ENCODE peak calls at places on chromosomes 2 and 18, in four cellular contexts. V is transverse colon, T is A549, B is sigmoid colon. L is an unnamed sample.

GRCh38 chr2:223102040-223102899 is 50.3 kb downstream of the KCNE4 start:
- DNase-seq in V (no peak), T (no peak), B (no peak), L (no peak)

GRCh38 chr2:220071716-220072115 is 444.3 kb downstream of the SLC4A3 start:
- DNase-seq in V (no peak), T (no peak), B (no peak), L (no peak)

GRCh38 chr2:7022956-7023467 is 105.8 kb downstream of the RNF144A start:
- DNase-seq in V (no peak), T (no peak), B (no peak), L (no peak)

GRCh38 chr2:234996467-234997270 is 44.9 kb downstream of the SH3BP4 start:
- DNase-seq in V (no peak), T (peak), B (peak), L (no peak)

GRCh38 chr2:67524777-67525176 is 127.6 kb downstream of the ETAA1 start:
- DNase-seq in V (no peak), T (no peak), B (no peak), L (no peak)

GRCh38 chr18:25459814-25460213 is 107.8 kb upstream of the ZNF521 start:
- DNase-seq in V (no peak), T (no peak), B (no peak), L (no peak)

GRCh38 chr2:54669677-54670484 is 53.6 kb upstream of the EML6 start:
- DNase-seq in V (peak), T (no peak), B (peak), L (no peak)

GRCh38 chr18:61606759-61607158 is 273.5 kb downstream of the CDH20 start:
- DNase-seq in V (peak), T (peak), B (peak), L (peak)

GRCh38 chr2:216987176-216987809 is 127.4 kb upstream of the TNP1 start:
- DNase-seq in V (no peak), T (no peak), B (peak), L (no peak)

GRCh38 chr2:18804540-18804939 is 215.2 kb upstream of the NT5C1B start:
- DNase-seq in V (no peak), T (no peak), B (no peak), L (no peak)

GRCh38 chr2:218642786-218643185 is 16.6 kb downstream of the ZNF142 start:
- DNase-seq in V (no peak), T (no peak), B (no peak), L (no peak)

GRCh38 chr18:45658756-45659155 is 43.5 kb downstream of the SLC14A2 start:
- DNase-seq in V (no peak), T (no peak), B (no peak), L (no peak)

GRCh38 chr2:55173422-55174020 is 58.6 kb downstream of the CLHC1 start:
- DNase-seq in V (no peak), T (no peak), B (no peak), L (no peak)

GRCh38 chr18:32373995-32374394 is 96.7 kb downstream of the GAREM1 start:
- DNase-seq in V (peak), T (no peak), B (no peak), L (no peak)

GRCh38 chr2:217669831-217670230 is 333.0 kb downstream of the TNS1 start:
- DNase-seq in V (no peak), T (no peak), B (no peak), L (no peak)

GRCh38 chr2:226791056-226791486 is 8.5 kb downstream of the IRS1 start:
- DNase-seq in V (peak), T (no peak), B (peak), L (peak)

GRCh38 chr2:20514596-20515269 is 67.9 kb downstream of the RHOB start:
- DNase-seq in V (peak), T (no peak), B (peak), L (no peak)

GRCh38 chr18:79197531-79197930 is 128.3 kb downstream of the ATP9B start:
- DNase-seq in V (no peak), T (no peak), B (no peak), L (no peak)

GRCh38 chr2:20958176-20958575 is 85.7 kb downstream of the APOB start:
- DNase-seq in V (no peak), T (no peak), B (no peak), L (no peak)

GRCh38 chr2:218125626-218126080 is at the start of gene CXCR2:
- DNase-seq in V (no peak), T (no peak), B (no peak), L (no peak)

GRCh38 chr2:235416816-235417499 is 76.9 kb upstream of the AGAP1 start:
- DNase-seq in V (no peak), T (peak), B (no peak), L (no peak)

GRCh38 chr2:169049142-169049541 is 18.0 kb upstream of the ABCB11 start:
- DNase-seq in V (no peak), T (no peak), B (no peak), L (no peak)

DNA sequence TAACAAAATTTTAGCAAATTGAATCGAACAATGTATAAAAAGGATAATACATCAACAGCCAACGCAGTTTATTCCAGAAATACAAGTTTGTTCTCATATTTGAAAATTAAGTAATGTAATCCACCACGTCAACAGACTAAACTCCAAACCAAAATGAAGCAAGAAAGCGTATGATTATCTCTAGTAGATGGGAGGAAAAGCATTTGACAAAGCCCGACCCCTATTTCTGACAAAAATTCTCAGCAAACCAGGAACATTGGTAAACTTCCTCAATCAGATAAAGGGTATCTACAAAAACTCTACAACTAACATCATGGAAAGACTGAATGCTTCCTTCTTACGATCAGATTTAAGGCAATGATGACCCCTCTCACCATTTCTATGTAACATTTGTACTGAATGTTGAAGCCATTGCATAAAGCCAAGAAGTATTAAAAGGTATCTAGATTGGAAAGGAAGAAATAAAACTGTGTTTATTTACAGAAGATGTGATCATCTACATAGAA is 34.3 kb upstream of the MYCN start:
- DNase-seq in V (no peak), T (no peak), B (no peak), L (no peak)
- H3K27ac ChIP-seq in V (no peak), T (no peak), B (no peak), L (no peak)

DNA sequence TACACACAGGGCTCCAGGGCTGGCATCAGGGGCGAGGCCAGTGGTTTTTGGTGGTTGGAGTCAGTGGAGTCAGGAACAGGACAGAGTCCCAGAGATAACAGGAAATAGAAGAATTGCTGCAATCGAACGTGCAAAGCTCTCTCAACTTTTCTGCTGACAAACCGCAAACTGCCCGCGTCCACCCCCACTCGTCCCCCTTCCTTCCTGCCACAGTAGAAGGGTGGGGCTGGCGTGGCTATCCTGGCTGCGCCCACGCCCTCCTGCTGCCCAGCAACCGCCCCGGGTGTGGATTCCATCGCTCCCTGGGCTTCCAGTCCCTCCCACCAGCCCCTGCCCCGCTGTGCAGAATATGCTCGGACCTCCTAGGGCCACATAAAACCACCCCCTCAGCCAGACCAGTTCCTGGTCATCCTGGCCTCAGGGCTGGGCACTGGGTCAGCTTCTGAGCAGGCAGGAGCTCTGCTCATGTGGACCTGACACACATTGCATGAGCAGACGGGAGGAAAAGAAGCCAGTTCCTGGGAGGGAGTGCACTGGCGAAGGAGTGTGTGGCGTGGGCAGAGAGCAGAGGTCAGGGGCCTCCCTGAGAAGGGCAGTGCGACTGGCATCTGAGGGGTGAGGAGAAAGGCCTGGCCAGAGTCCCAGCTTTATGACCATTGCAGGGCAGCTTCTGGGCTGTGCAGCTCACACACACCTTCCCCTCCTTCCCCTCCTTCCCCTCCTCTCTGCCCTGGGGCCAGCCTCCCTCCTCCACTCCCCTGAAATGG is 85.4 kb upstream of the ATG16L1 start:
- DNase-seq in V (peak), T (peak), B (peak), L (no peak)
- TF ChIP-seq EP300 in V (no peak), T (no peak), B (no peak), L (no peak)

GRCh38 chr18:58525517-58525916 is 103.4 kb downstream of the ALPK2 start:
- DNase-seq in V (no peak), T (no peak), B (no peak), L (no peak)

GRCh38 chr18:58527116-58528010 is 101.5 kb downstream of the ALPK2 start:
- DNase-seq in V (no peak), T (peak), B (no peak), L (no peak)

GRCh38 chr18:58528011-58528367 is 100.9 kb downstream of the ALPK2 start:
- DNase-seq in V (no peak), T (no peak), B (no peak), L (no peak)

GRCh38 chr18:58526425-58527115 is 102.3 kb downstream of the ALPK2 start:
- DNase-seq in V (no peak), T (peak), B (no peak), L (no peak)

GRCh38 chr18:58525928-58526424 is 102.9 kb downstream of the ALPK2 start:
- DNase-seq in V (no peak), T (no peak), B (no peak), L (no peak)
- H3K27ac ChIP-seq in V (peak), T (peak), B (no peak), L (no peak)

DNA sequence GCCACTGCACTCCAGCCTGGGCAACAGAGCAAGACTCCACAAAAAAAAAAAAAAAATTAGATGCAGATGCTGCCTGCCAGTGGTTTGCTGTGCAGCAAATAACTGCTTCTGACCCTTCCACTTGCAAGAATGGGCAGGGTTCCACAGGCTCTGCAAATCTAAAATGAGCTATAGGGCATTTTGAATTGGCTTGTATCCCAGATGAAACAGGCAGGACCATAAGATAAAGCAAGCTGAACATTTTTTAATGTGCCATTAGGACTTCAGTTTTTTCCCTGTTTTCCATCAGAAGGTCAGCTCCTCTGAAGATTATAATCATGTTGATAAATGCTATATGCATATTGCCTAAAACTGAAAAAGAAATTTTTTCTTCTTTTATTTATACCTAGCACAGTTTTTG is 15.7 kb upstream of the FZD7 start:
- DNase-seq in V (no peak), T (no peak), B (no peak), L (no peak)
- TF ChIP-seq EP300 in V (no peak), T (no peak), B (no peak), L (no peak)

GRCh38 chr2:240596080-240596460 is 9.5 kb downstream of the CAPN10 start:
- DNase-seq in V (peak), T (no peak), B (no peak), L (no peak)
- H3K27ac ChIP-seq in V (no peak), T (no peak), B (peak), L (no peak)

GRCh38 chr2:135048122-135048521 is 875 bp upstream of the MAP3K19 start:
- DNase-seq in V (no peak), T (no peak), B (no peak), L (no peak)
- TF ChIP-seq EP300 in V (no peak), T (no peak), B (no peak), L (no peak)

GRCh38 chr2:121897335-121897970 is 142.0 kb downstream of the TSN start:
- DNase-seq in V (no peak), T (peak), B (no peak), L (no peak)
- H3K27ac ChIP-seq in V (no peak), T (no peak), B (no peak), L (no peak)

GRCh38 chr2:177334940-177335543 is 57.5 kb upstream of the AGPS start:
- DNase-seq in V (no peak), T (peak), B (no peak), L (no peak)

GRCh38 chr2:177335917-177336450 is 56.6 kb upstream of the AGPS start:
- DNase-seq in V (no peak), T (no peak), B (no peak), L (no peak)

GRCh38 chr2:177342736-177343135 is 49.8 kb upstream of the AGPS start:
- DNase-seq in V (no peak), T (no peak), B (no peak), L (no peak)

GRCh38 chr2:177340158-177340557 is 52.4 kb upstream of the AGPS start:
- DNase-seq in V (no peak), T (no peak), B (no peak), L (no peak)

GRCh38 chr2:177338177-177338721 is 54.3 kb upstream of the AGPS start:
- DNase-seq in V (no peak), T (no peak), B (no peak), L (no peak)
- TF ChIP-seq EP300 in V (no peak), T (no peak), B (no peak), L (no peak)

DNA sequence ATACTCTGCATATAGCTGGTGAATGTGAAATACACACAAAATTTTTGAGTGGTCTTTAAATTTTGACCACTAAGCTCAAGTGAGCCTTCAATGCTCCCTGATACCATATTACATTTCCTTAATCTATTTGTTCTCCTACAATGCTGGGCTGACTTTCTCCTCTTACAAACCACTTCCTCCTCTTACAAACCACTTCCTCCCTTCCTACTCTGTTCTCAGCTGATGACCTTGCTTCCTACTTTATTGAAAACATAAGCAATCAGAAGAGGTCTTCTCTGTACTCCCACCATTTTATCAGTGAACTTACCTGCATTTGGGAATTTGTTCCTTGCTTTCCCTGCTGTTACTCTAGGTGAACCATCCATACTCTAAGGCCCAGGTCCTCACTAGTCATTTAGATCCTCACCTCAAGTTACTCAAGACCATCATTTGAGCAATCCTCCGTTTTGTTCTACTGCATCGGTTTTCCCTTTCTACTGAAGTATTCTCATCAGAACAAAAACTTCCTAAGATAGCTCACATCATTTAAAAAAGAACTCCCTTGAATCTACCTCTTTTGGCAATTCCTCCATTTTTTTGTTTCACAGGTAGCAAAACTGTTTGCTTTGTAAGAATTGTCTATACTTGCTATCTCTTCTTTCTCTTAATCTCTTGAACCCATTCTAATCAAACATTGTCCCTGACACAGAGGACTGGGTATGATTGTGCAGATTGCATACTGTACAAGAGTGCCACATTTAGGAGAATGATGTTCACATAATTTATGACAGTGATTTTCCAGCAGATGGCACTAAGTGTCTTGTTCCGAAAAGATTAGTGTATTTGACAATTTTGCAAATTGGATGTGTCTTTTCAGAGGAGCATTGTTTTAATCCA is 96.5 kb downstream of the EPB41L5 start:
- DNase-seq in V (no peak), T (peak), B (no peak), L (no peak)
- H3K27ac ChIP-seq in V (no peak), T (peak), B (no peak), L (no peak)

L was measured in ovary.